ENCODE peak calls at places on chromosome 10, in seven cellular contexts. E, H, Z, T, S, K and X are unnamed samples.

GRCh38 chr10:127649642-127650041 is 87.3 kb upstream of the FOXI2 start:
- DNase-seq in Z (no peak), T (no peak), K (no peak), S (no peak), E (no peak), H (peak), X (no peak)

GRCh38 chr10:76885815-76886214 is 751.8 kb downstream of the KCNMA1 start:
- DNase-seq in S (no peak), H (no peak), Z (no peak), T (no peak), K (peak), E (no peak), X (no peak)

GRCh38 chr10:84391326-84391725 is 62.9 kb downstream of the CCSER2 start:
- DNase-seq in H (no peak), T (no peak), Z (no peak), E (no peak), S (no peak), K (no peak), X (no peak)

GRCh38 chr10:79116363-79116762 is 47.6 kb downstream of the ZMIZ1 start:
- DNase-seq in T (no peak), K (no peak), Z (no peak), H (no peak), E (no peak), S (no peak), X (no peak)

GRCh38 chr10:80204801-80205477 is 398 bp downstream of the ANXA11 start:
- DNase-seq in S (no peak), T (peak), H (peak), Z (no peak), K (peak), E (no peak), X (peak)

GRCh38 chr10:93300518-93300917 is 181.6 kb downstream of the MYOF start:
- DNase-seq in T (no peak), H (no peak), Z (no peak), E (no peak), K (no peak), S (no peak), X (no peak)

GRCh38 chr10:111209666-111210065 is 132.8 kb downstream of the ADRA2A start:
- DNase-seq in T (no peak), H (no peak), E (no peak), Z (no peak), K (no peak), S (no peak), X (no peak)

GRCh38 chr10:123642293-123642692 is 23.9 kb upstream of the GPR26 start:
- DNase-seq in K (no peak), T (no peak), H (no peak), Z (no peak), S (no peak), E (no peak), X (no peak)

GRCh38 chr10:89515031-89515841 is 20.2 kb downstream of the SLC16A12 start:
- DNase-seq in T (no peak), K (peak), S (no peak), H (no peak), E (no peak), Z (no peak), X (no peak)

GRCh38 chr10:89702121-89702480 is 711 bp downstream of the KIF20B start:
- DNase-seq in K (no peak), T (no peak), H (peak), E (no peak), S (no peak), Z (no peak), X (no peak)

GRCh38 chr10:339038-339391 is 203.8 kb downstream of the ZMYND11 start:
- DNase-seq in E (no peak), T (no peak), S (no peak), Z (no peak), K (no peak), H (no peak), X (no peak)

GRCh38 chr10:89633484-89633883 is 11.6 kb downstream of the PANK1 start:
- DNase-seq in S (no peak), T (no peak), K (no peak), Z (no peak), E (no peak), H (no peak), X (no peak)

GRCh38 chr10:69418052-69418752 is 1.5 kb upstream of the TACR2 start:
- DNase-seq in S (no peak), E (no peak), T (peak), Z (no peak), H (no peak), K (no peak), X (peak)

GRCh38 chr10:83606275-83606674 is 533.0 kb upstream of the GHITM start:
- DNase-seq in K (no peak), H (no peak), T (no peak), S (no peak), Z (no peak), E (no peak), X (no peak)

GRCh38 chr10:97072851-97073665 is 112.7 kb downstream of the SLIT1 start:
- DNase-seq in K (peak), S (peak), Z (peak), E (peak), T (peak), H (peak), X (peak)

GRCh38 chr10:100827819-100828743 is 82.7 kb downstream of the PAX2 start:
- DNase-seq in E (peak), H (no peak), K (no peak), T (no peak), S (no peak), Z (no peak), X (no peak)

GRCh38 chr10:77530011-77530410 is 107.6 kb downstream of the KCNMA1 start:
- DNase-seq in Z (no peak), S (no peak), H (no peak), T (no peak), K (no peak), E (no peak), X (no peak)

GRCh38 chr10:74596713-74597112 is 229.7 kb upstream of the KAT6B start:
- DNase-seq in K (no peak), E (no peak), Z (no peak), S (no peak), T (no peak), H (no peak), X (no peak)

GRCh38 chr10:97399843-97400545 is 1.1 kb downstream of the RRP12 start:
- DNase-seq in T (no peak), S (no peak), H (peak), Z (no peak), E (peak), K (peak), X (no peak)

GRCh38 chr10:119131512-119132240 is 27.8 kb downstream of the DENND10 start:
- DNase-seq in H (peak), S (no peak), E (no peak), Z (peak), T (no peak), K (no peak), X (no peak)

GRCh38 chr10:129963831-129964501 is at the start of gene EBF3:
- DNase-seq in Z (peak), T (no peak), K (peak), E (peak), S (peak), H (no peak), X (peak)

GRCh38 chr10:123269017-123269552 is 114.9 kb downstream of the BUB3 start:
- DNase-seq in Z (no peak), T (no peak), K (no peak), S (no peak), E (no peak), H (no peak), X (no peak)

GRCh38 chr10:121138112-121138860 is 287.1 kb downstream of the WDR11 start:
- DNase-seq in K (no peak), E (peak), S (no peak), Z (no peak), T (no peak), H (no peak), X (no peak)

GRCh38 chr10:124917939-124918830 is 23.7 kb upstream of the ZRANB1 start:
- DNase-seq in H (no peak), T (no peak), E (peak), S (no peak), K (no peak), Z (peak), X (no peak)

GRCh38 chr10:116049158-116049557 is 223.8 kb downstream of the GFRA1 start:
- DNase-seq in K (no peak), T (no peak), Z (no peak), H (no peak), S (no peak), E (no peak), X (no peak)

GRCh38 chr10:43865275-43866135 is 216.8 kb upstream of the ZNF32 start:
- DNase-seq in S (no peak), T (no peak), Z (no peak), H (no peak), E (no peak), K (no peak), X (no peak)

GRCh38 chr10:110074986-110075664 is 67.3 kb downstream of the ADD3 start:
- DNase-seq in H (peak), K (no peak), T (no peak), E (no peak), S (no peak), Z (no peak), X (no peak)

GRCh38 chr10:69335063-69335587 is 56.8 kb downstream of the HK1 start:
- DNase-seq in S (no peak), T (peak), H (no peak), E (no peak), K (peak), Z (no peak), X (peak)

GRCh38 chr10:117723343-117723742 is 180.8 kb downstream of the EMX2 start:
- DNase-seq in K (no peak), T (no peak), S (no peak), E (no peak), Z (no peak), H (no peak), X (no peak)

GRCh38 chr10:78846770-78847169 is 222.0 kb upstream of the ZMIZ1 start:
- DNase-seq in K (peak), H (no peak), S (no peak), E (no peak), Z (no peak), T (no peak), X (no peak)

GRCh38 chr10:86224354-86225097 is 142.1 kb downstream of the GRID1 start:
- DNase-seq in H (no peak), K (peak), S (no peak), T (no peak), Z (no peak), E (no peak), X (no peak)

GRCh38 chr10:113992601-113993011 is 51.1 kb upstream of the ADRB1 start:
- DNase-seq in T (no peak), H (no peak), S (no peak), K (peak), Z (no peak), E (no peak), X (no peak)

GRCh38 chr10:105793071-105793470 is 1152.0 kb downstream of the SORCS3 start:
- DNase-seq in E (no peak), H (no peak), K (no peak), Z (no peak), T (no peak), S (no peak), X (no peak)

GRCh38 chr10:28060031-28060607 is 61.2 kb upstream of the ODAD2 start:
- DNase-seq in E (no peak), S (no peak), H (no peak), K (no peak), T (no peak), Z (no peak), X (no peak)

GRCh38 chr10:13770760-13771493 is 184.2 kb downstream of the PRPF18 start:
- DNase-seq in K (no peak), Z (no peak), S (no peak), T (no peak), H (no peak), E (no peak), X (no peak)

GRCh38 chr10:13773043-13773442 is 186.3 kb downstream of the PRPF18 start:
- DNase-seq in T (no peak), K (no peak), E (no peak), S (no peak), H (no peak), Z (no peak), X (no peak)

GRCh38 chr10:13769926-13770325 is 183.2 kb downstream of the PRPF18 start:
- DNase-seq in H (no peak), S (no peak), E (peak), K (no peak), Z (no peak), T (no peak), X (no peak)

GRCh38 chr10:13773496-13774170 is 186.9 kb downstream of the PRPF18 start:
- DNase-seq in S (no peak), K (peak), H (no peak), E (no peak), T (no peak), Z (no peak), X (no peak)

GRCh38 chr10:13771992-13772391 is 185.2 kb downstream of the PRPF18 start:
- DNase-seq in K (no peak), T (no peak), Z (no peak), H (no peak), S (no peak), E (no peak), X (no peak)
- H3K4me3 ChIP-seq in K (no peak), T (no peak), Z (no peak), H (no peak), S (no peak), E (no peak), X (no peak)

DNA sequence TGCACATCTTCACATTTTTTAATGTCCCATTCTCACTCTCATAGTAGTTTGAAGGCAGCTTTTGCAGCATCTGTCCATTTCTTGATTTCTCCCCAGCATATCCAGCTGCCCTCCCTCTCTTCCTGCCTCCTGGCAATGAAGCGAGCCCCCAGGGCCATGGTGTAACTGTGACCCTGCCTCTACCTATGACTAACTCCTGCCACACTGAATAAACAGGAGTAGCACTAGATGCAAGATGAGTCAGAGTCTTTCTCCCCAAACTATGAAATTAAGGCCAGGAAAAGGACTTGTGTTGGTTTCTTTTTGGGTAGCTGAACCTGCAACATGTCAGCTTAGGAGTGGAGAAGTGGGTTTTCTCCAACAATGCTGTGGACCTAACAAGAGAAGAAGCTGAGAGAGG is 329.0 kb downstream of the RNLS start:
- DNase-seq in T (no peak), K (peak), Z (no peak), E (no peak), S (no peak), H (no peak), X (no peak)
- H3K27ac ChIP-seq in T (no peak), K (no peak), Z (no peak), E (no peak), S (peak), H (no peak), X (no peak)

GRCh38 chr10:18501610-18502009 is 149.8 kb downstream of the NSUN6 start:
- DNase-seq in H (no peak), S (no peak), T (no peak), Z (no peak), K (no peak), E (no peak), X (no peak)
- H3K4me3 ChIP-seq in H (no peak), S (no peak), T (no peak), Z (no peak), K (no peak), E (no peak), X (no peak)

GRCh38 chr10:132066812-132067211 is 1.1 kb downstream of the JAKMIP3 start:
- DNase-seq in K (no peak), E (no peak), H (no peak), S (no peak), T (no peak), Z (no peak), X (peak)
- H3K27ac ChIP-seq in K (no peak), E (no peak), H (no peak), S (no peak), T (no peak), Z (no peak), X (no peak)

GRCh38 chr10:4383683-4384082 is 442.3 kb upstream of the AKR1E2 start:
- DNase-seq in K (no peak), S (no peak), E (no peak), T (no peak), H (no peak), Z (no peak), X (no peak)
- H3K4me3 ChIP-seq in K (no peak), S (no peak), E (no peak), T (no peak), H (no peak), Z (no peak), X (peak)

GRCh38 chr10:44926771-44927751 is 15.9 kb downstream of the TMEM72 start:
- DNase-seq in T (peak), H (no peak), E (no peak), K (no peak), S (peak), Z (no peak), X (no peak)
- H3K27ac ChIP-seq in T (no peak), H (no peak), E (no peak), K (no peak), S (peak), Z (no peak), X (no peak)

GRCh38 chr10:48525956-48526355 is 78.9 kb downstream of the ARHGAP22 start:
- DNase-seq in H (no peak), K (no peak), Z (no peak), T (no peak), S (no peak), E (no peak), X (no peak)
- H3K4me3 ChIP-seq in H (no peak), K (no peak), Z (no peak), T (no peak), S (no peak), E (no peak), X (no peak)